ENCODE peak calls at places on chromosomes 13 and 19, in seven cellular contexts. W, T, U, Q, S, H and D are unnamed samples.

GRCh38 chr13:95301135-95301946 is at the start of gene ABCC4:
- DNase-seq in W (peak), T (peak), U (peak), Q (peak), S (peak), H (peak), D (peak)

GRCh38 chr19:6448045-6448444 is 11.5 kb downstream of the SLC25A23 start:
- DNase-seq in W (no peak), T (no peak), U (no peak), Q (no peak), S (no peak), H (no peak), D (no peak)

GRCh38 chr19:11881151-11881800 is 6.3 kb upstream of the ZNF69 start:
- DNase-seq in W (peak), T (peak), U (no peak), Q (peak), S (peak), H (peak), D (peak)

GRCh38 chr19:48196321-48196761 is 25.9 kb downstream of the ZSWIM9 start:
- DNase-seq in W (no peak), T (no peak), U (no peak), Q (no peak), S (peak), H (no peak), D (no peak)

GRCh38 chr19:18995804-18996241 is 37.5 kb downstream of the SUGP2 start:
- DNase-seq in W (peak), T (no peak), U (peak), Q (peak), S (peak), H (no peak), D (peak)

GRCh38 chr19:51573331-51573730 is 2.2 kb downstream of the ZNF175 start:
- DNase-seq in W (no peak), T (no peak), U (no peak), Q (no peak), S (no peak), H (no peak), D (peak)

GRCh38 chr19:34173145-34173956 is 1.0 kb downstream of the LSM14A start:
- DNase-seq in W (peak), T (no peak), U (peak), Q (peak), S (peak), H (no peak), D (peak)

GRCh38 chr13:32175307-32175706 is 139.9 kb downstream of the ZAR1L start:
- DNase-seq in W (no peak), T (no peak), U (no peak), Q (peak), S (peak), H (no peak), D (no peak)

GRCh38 chr19:8446055-8446709 is 1.4 kb downstream of the HNRNPM start:
- DNase-seq in W (no peak), T (no peak), U (no peak), Q (no peak), S (no peak), H (no peak), D (peak)

GRCh38 chr19:16417660-16418596 is 53.8 kb downstream of the EPS15L1 start:
- DNase-seq in W (peak), T (peak), U (no peak), Q (peak), S (peak), H (peak), D (peak)

GRCh38 chr19:52648336-52648990 is 10.3 kb upstream of the ZNF83 start:
- DNase-seq in W (peak), T (no peak), U (peak), Q (peak), S (peak), H (no peak), D (peak)

GRCh38 chr13:66574606-66575005 is 655.5 kb downstream of the PCDH9 start:
- DNase-seq in W (no peak), T (no peak), U (peak), Q (peak), S (peak), H (no peak), D (peak)

GRCh38 chr19:12783849-12784393 is 7.4 kb upstream of the JUNB start:
- DNase-seq in W (no peak), T (no peak), U (no peak), Q (no peak), S (no peak), H (no peak), D (no peak)

GRCh38 chr19:12113121-12113520 is 27.0 kb downstream of the ZNF20 start:
- DNase-seq in W (no peak), T (no peak), U (no peak), Q (no peak), S (no peak), H (no peak), D (no peak)

GRCh38 chr19:50358483-50359431 is 6.7 kb downstream of the NAPSA start:
- DNase-seq in W (peak), T (no peak), U (no peak), Q (peak), S (peak), H (peak), D (peak)

GRCh38 chr13:33228645-33229445 is 56.7 kb downstream of the STARD13 start:
- DNase-seq in W (peak), T (peak), U (no peak), Q (peak), S (peak), H (no peak), D (peak)

GRCh38 chr13:81326913-81327312 is 986.0 kb upstream of the SPRY2 start:
- DNase-seq in W (no peak), T (no peak), U (no peak), Q (no peak), S (no peak), H (no peak), D (no peak)

GRCh38 chr13:83297591-83298305 is 584.5 kb downstream of the SLITRK1 start:
- DNase-seq in W (no peak), T (no peak), U (no peak), Q (peak), S (no peak), H (no peak), D (peak)

GRCh38 chr19:56949651-56950050 is 109.1 kb upstream of the PEG3 start:
- DNase-seq in W (no peak), T (no peak), U (no peak), Q (no peak), S (no peak), H (no peak), D (no peak)

GRCh38 chr19:17841810-17842662 is 5.7 kb downstream of the JAK3 start:
- DNase-seq in W (peak), T (no peak), U (peak), Q (peak), S (peak), H (no peak), D (peak)

GRCh38 chr13:47232516-47232915 is 335.7 kb upstream of the HTR2A start:
- DNase-seq in W (no peak), T (no peak), U (no peak), Q (no peak), S (no peak), H (no peak), D (no peak)

GRCh38 chr19:51520710-51521109 is 10.8 kb downstream of the SIGLEC6 start:
- DNase-seq in W (no peak), T (no peak), U (no peak), Q (no peak), S (no peak), H (no peak), D (no peak)

GRCh38 chr13:49616688-49617065 is 11.6 kb upstream of the ARL11 start:
- DNase-seq in W (no peak), T (no peak), U (no peak), Q (peak), S (no peak), H (no peak), D (no peak)

GRCh38 chr13:60463787-60464186 is 66.8 kb downstream of the TDRD3 start:
- DNase-seq in W (no peak), T (no peak), U (no peak), Q (no peak), S (no peak), H (no peak), D (no peak)

GRCh38 chr13:20160346-20161274 is at the start of gene GJA3:
- DNase-seq in W (peak), T (no peak), U (no peak), Q (peak), S (peak), H (peak), D (peak)

GRCh38 chr19:2282062-2282861 is at the start of gene PEAK3:
- DNase-seq in W (no peak), T (peak), U (no peak), Q (peak), S (peak), H (no peak), D (peak)

GRCh38 chr19:49876422-49877019 is 634 bp downstream of the AKT1S1 start:
- DNase-seq in W (peak), T (peak), U (peak), Q (peak), S (peak), H (peak), D (peak)

GRCh38 chr13:88919970-88920628 is 1248.9 kb downstream of the SLITRK5 start:
- DNase-seq in W (no peak), T (peak), U (no peak), Q (no peak), S (no peak), H (no peak), D (no peak)

GRCh38 chr19:51001495-51001894 is at the start of gene KLK8:
- DNase-seq in W (no peak), T (no peak), U (no peak), Q (no peak), S (no peak), H (no peak), D (no peak)

GRCh38 chr13:39684531-39685137 is 29.2 kb downstream of the COG6 start:
- DNase-seq in W (peak), T (no peak), U (no peak), Q (peak), S (peak), H (no peak), D (peak)

GRCh38 chr13:67150608-67151007 is 79.5 kb downstream of the PCDH9 start:
- DNase-seq in W (no peak), T (no peak), U (no peak), Q (no peak), S (no peak), H (no peak), D (no peak)

GRCh38 chr19:50327461-50328256 is 1.5 kb downstream of the KCNC3 start:
- DNase-seq in W (no peak), T (no peak), U (no peak), Q (no peak), S (no peak), H (no peak), D (no peak)

GRCh38 chr19:40302224-40303011 is 17.3 kb upstream of the AKT2 start:
- DNase-seq in W (no peak), T (no peak), U (no peak), Q (no peak), S (no peak), H (no peak), D (no peak)

GRCh38 chr13:20395061-20395916 is 130.4 kb downstream of the CRYL1 start:
- DNase-seq in W (no peak), T (no peak), U (no peak), Q (no peak), S (no peak), H (no peak), D (peak)